ENCODE peak calls at places on chromosomes 13 and 19, in seven cellular contexts. One of them, this sample, is unnamed.

GRCh38 chr19:6065685-6066365 is 44.5 kb downstream of the RFX2 start:
- DNase-seq in fibroblast of lung: peak; percentile 77
- DNase-seq in astrocyte: peak; percentile 69
- DNase-seq in left ventricle myocardium inferior: peak; percentile 43
- DNase-seq in suprapubic skin: peak; percentile 82
- DNase-seq in neural progenitor cell: no peak
- DNase-seq in right cardiac atrium: no peak
- DNase-seq in this sample: peak; percentile 73

GRCh38 chr13:106302843-106303242 is 232.6 kb downstream of the EFNB2 start:
- DNase-seq in left ventricle myocardium inferior: no peak
- DNase-seq in fibroblast of lung: no peak
- DNase-seq in right cardiac atrium: no peak
- DNase-seq in astrocyte: no peak
- DNase-seq in neural progenitor cell: no peak
- DNase-seq in suprapubic skin: no peak
- DNase-seq in this sample: no peak

GRCh38 chr19:30226464-30227070 is 145.6 kb upstream of the ZNF536 start:
- DNase-seq in right cardiac atrium: peak; percentile 66
- DNase-seq in suprapubic skin: no peak
- DNase-seq in astrocyte: no peak
- DNase-seq in fibroblast of lung: no peak
- DNase-seq in neural progenitor cell: peak; percentile 48
- DNase-seq in left ventricle myocardium inferior: no peak
- DNase-seq in this sample: no peak

GRCh38 chr13:98475521-98475920 is 101.4 kb downstream of the STK24 start:
- DNase-seq in left ventricle myocardium inferior: no peak
- DNase-seq in suprapubic skin: no peak
- DNase-seq in astrocyte: no peak
- DNase-seq in right cardiac atrium: peak; percentile 72
- DNase-seq in fibroblast of lung: no peak
- DNase-seq in neural progenitor cell: peak; percentile 93
- DNase-seq in this sample: no peak

GRCh38 chr19:37654118-37654517 is 1.1 kb downstream of the ZFP30 start:
- DNase-seq in neural progenitor cell: no peak
- DNase-seq in right cardiac atrium: no peak
- DNase-seq in left ventricle myocardium inferior: no peak
- DNase-seq in fibroblast of lung: peak; percentile 10
- DNase-seq in astrocyte: no peak
- DNase-seq in suprapubic skin: no peak
- DNase-seq in this sample: no peak

GRCh38 chr19:39416152-39416551 is 3.7 kb downstream of the PLEKHG2 start:
- DNase-seq in astrocyte: no peak
- DNase-seq in neural progenitor cell: no peak
- DNase-seq in left ventricle myocardium inferior: no peak
- DNase-seq in fibroblast of lung: no peak
- DNase-seq in suprapubic skin: no peak
- DNase-seq in right cardiac atrium: peak; percentile 64
- DNase-seq in this sample: no peak

GRCh38 chr13:53170910-53171309 is 142.3 kb downstream of the OLFM4 start:
- DNase-seq in suprapubic skin: no peak
- DNase-seq in fibroblast of lung: no peak
- DNase-seq in astrocyte: no peak
- DNase-seq in left ventricle myocardium inferior: no peak
- DNase-seq in right cardiac atrium: no peak
- DNase-seq in neural progenitor cell: no peak
- DNase-seq in this sample: no peak

GRCh38 chr13:27556109-27556508 is 64.2 kb downstream of the LNX2 start:
- DNase-seq in neural progenitor cell: no peak
- DNase-seq in suprapubic skin: no peak
- DNase-seq in fibroblast of lung: peak; percentile 67
- DNase-seq in astrocyte: peak; percentile 50
- DNase-seq in left ventricle myocardium inferior: no peak
- DNase-seq in right cardiac atrium: peak; percentile 46
- DNase-seq in this sample: peak; percentile 50

GRCh38 chr19:5850743-5851293 is 431 bp downstream of the FUT3 start:
- DNase-seq in neural progenitor cell: no peak
- DNase-seq in left ventricle myocardium inferior: no peak
- DNase-seq in right cardiac atrium: no peak
- DNase-seq in astrocyte: peak; percentile 46
- DNase-seq in suprapubic skin: no peak
- DNase-seq in fibroblast of lung: peak; percentile 61
- DNase-seq in this sample: no peak

GRCh38 chr13:43428545-43429287 is 358.1 kb downstream of the ENOX1 start:
- DNase-seq in right cardiac atrium: no peak
- DNase-seq in left ventricle myocardium inferior: no peak
- DNase-seq in astrocyte: no peak
- DNase-seq in fibroblast of lung: no peak
- DNase-seq in neural progenitor cell: peak; percentile 40
- DNase-seq in suprapubic skin: no peak
- DNase-seq in this sample: no peak

GRCh38 chr19:51075998-51076397 is 6.7 kb downstream of the KLK14 start:
- DNase-seq in right cardiac atrium: no peak
- DNase-seq in left ventricle myocardium inferior: no peak
- DNase-seq in suprapubic skin: no peak
- DNase-seq in fibroblast of lung: no peak
- DNase-seq in neural progenitor cell: no peak
- DNase-seq in astrocyte: no peak
- DNase-seq in this sample: no peak

GRCh38 chr13:113139580-113139979 is 17.0 kb downstream of the F10 start:
- DNase-seq in astrocyte: no peak
- DNase-seq in suprapubic skin: no peak
- DNase-seq in neural progenitor cell: no peak
- DNase-seq in fibroblast of lung: no peak
- DNase-seq in left ventricle myocardium inferior: no peak
- DNase-seq in right cardiac atrium: no peak
- DNase-seq in this sample: no peak

GRCh38 chr19:30861896-30862295 is 487.3 kb downstream of the TSHZ3 start:
- DNase-seq in astrocyte: no peak
- DNase-seq in fibroblast of lung: no peak
- DNase-seq in right cardiac atrium: no peak
- DNase-seq in suprapubic skin: no peak
- DNase-seq in neural progenitor cell: no peak
- DNase-seq in left ventricle myocardium inferior: no peak
- DNase-seq in this sample: peak; percentile 23

GRCh38 chr19:46221981-46222610 is 7.4 kb upstream of the IGFL1 start:
- DNase-seq in astrocyte: peak; percentile 63
- DNase-seq in suprapubic skin: no peak
- DNase-seq in neural progenitor cell: no peak
- DNase-seq in right cardiac atrium: peak; percentile 69
- DNase-seq in fibroblast of lung: peak; percentile 73
- DNase-seq in left ventricle myocardium inferior: peak; percentile 29
- DNase-seq in this sample: peak; percentile 30

GRCh38 chr13:113508531-113509254 is 18.2 kb upstream of the DCUN1D2 start:
- DNase-seq in neural progenitor cell: no peak
- DNase-seq in left ventricle myocardium inferior: no peak
- DNase-seq in suprapubic skin: no peak
- DNase-seq in fibroblast of lung: no peak
- DNase-seq in right cardiac atrium: no peak
- DNase-seq in astrocyte: no peak
- DNase-seq in this sample: no peak

GRCh38 chr13:109756778-109757177 is 29.6 kb downstream of the IRS2 start:
- DNase-seq in left ventricle myocardium inferior: no peak
- DNase-seq in neural progenitor cell: no peak
- DNase-seq in right cardiac atrium: no peak
- DNase-seq in astrocyte: no peak
- DNase-seq in suprapubic skin: no peak
- DNase-seq in fibroblast of lung: no peak
- DNase-seq in this sample: no peak

GRCh38 chr19:45087531-45087930 is 5.4 kb upstream of the PPP1R37 start:
- DNase-seq in astrocyte: no peak
- DNase-seq in neural progenitor cell: no peak
- DNase-seq in suprapubic skin: no peak
- DNase-seq in right cardiac atrium: no peak
- DNase-seq in left ventricle myocardium inferior: no peak
- DNase-seq in fibroblast of lung: no peak
- DNase-seq in this sample: no peak

GRCh38 chr13:27923794-27924528 is 4.2 kb downstream of the PDX1 start:
- DNase-seq in astrocyte: no peak
- DNase-seq in right cardiac atrium: no peak
- DNase-seq in neural progenitor cell: peak; percentile 62
- DNase-seq in suprapubic skin: no peak
- DNase-seq in left ventricle myocardium inferior: no peak
- DNase-seq in fibroblast of lung: no peak
- DNase-seq in this sample: no peak

GRCh38 chr19:49491030-49491803 is 3.8 kb downstream of the RPL13A start:
- DNase-seq in neural progenitor cell: peak; percentile 1
- DNase-seq in astrocyte: no peak
- DNase-seq in right cardiac atrium: no peak
- DNase-seq in suprapubic skin: no peak
- DNase-seq in left ventricle myocardium inferior: no peak
- DNase-seq in fibroblast of lung: no peak
- DNase-seq in this sample: no peak
- H3K4me1 ChIP-seq in neural progenitor cell: peaks cover 9% of the 10 kb centered on the region
- H3K4me1 ChIP-seq in astrocyte: peaks cover 14% of the 10 kb centered on the region
- H3K4me1 ChIP-seq in right cardiac atrium: peaks cover 6% of the 10 kb centered on the region
- H3K4me1 ChIP-seq in suprapubic skin: peaks cover 36% of the 10 kb centered on the region
- H3K4me1 ChIP-seq in left ventricle myocardium inferior: peaks cover 47% of the 10 kb centered on the region
- H3K4me1 ChIP-seq in fibroblast of lung: peaks cover 10% of the 10 kb centered on the region
- H3K4me1 ChIP-seq in this sample: peaks cover 30% of the 10 kb centered on the region

GRCh38 chr19:1214862-1215731 is 9.5 kb downstream of the STK11 start:
- DNase-seq in right cardiac atrium: peak; percentile 88
- DNase-seq in suprapubic skin: no peak
- DNase-seq in fibroblast of lung: peak; percentile 52
- DNase-seq in neural progenitor cell: no peak
- DNase-seq in left ventricle myocardium inferior: peak; percentile 77
- DNase-seq in astrocyte: no peak
- DNase-seq in this sample: peak; percentile 78

GRCh38 chr19:1213391-1214286 is 8.1 kb downstream of the STK11 start:
- DNase-seq in fibroblast of lung: peak; percentile 78
- DNase-seq in neural progenitor cell: no peak
- DNase-seq in astrocyte: peak; percentile 67
- DNase-seq in left ventricle myocardium inferior: peak; percentile 60
- DNase-seq in right cardiac atrium: peak; percentile 92
- DNase-seq in suprapubic skin: no peak
- DNase-seq in this sample: peak; percentile 91

GRCh38 chr19:1214299-1214861 is 8.8 kb downstream of the STK11 start:
- DNase-seq in right cardiac atrium: no peak
- DNase-seq in fibroblast of lung: no peak
- DNase-seq in left ventricle myocardium inferior: no peak
- DNase-seq in neural progenitor cell: no peak
- DNase-seq in suprapubic skin: no peak
- DNase-seq in astrocyte: no peak
- DNase-seq in this sample: no peak

GRCh38 chr19:1210227-1210538 is 4.6 kb downstream of the STK11 start:
- DNase-seq in right cardiac atrium: peak; percentile 49
- DNase-seq in fibroblast of lung: peak; percentile 37
- DNase-seq in left ventricle myocardium inferior: no peak
- DNase-seq in suprapubic skin: no peak
- DNase-seq in astrocyte: no peak
- DNase-seq in neural progenitor cell: no peak
- DNase-seq in this sample: no peak

DNA sequence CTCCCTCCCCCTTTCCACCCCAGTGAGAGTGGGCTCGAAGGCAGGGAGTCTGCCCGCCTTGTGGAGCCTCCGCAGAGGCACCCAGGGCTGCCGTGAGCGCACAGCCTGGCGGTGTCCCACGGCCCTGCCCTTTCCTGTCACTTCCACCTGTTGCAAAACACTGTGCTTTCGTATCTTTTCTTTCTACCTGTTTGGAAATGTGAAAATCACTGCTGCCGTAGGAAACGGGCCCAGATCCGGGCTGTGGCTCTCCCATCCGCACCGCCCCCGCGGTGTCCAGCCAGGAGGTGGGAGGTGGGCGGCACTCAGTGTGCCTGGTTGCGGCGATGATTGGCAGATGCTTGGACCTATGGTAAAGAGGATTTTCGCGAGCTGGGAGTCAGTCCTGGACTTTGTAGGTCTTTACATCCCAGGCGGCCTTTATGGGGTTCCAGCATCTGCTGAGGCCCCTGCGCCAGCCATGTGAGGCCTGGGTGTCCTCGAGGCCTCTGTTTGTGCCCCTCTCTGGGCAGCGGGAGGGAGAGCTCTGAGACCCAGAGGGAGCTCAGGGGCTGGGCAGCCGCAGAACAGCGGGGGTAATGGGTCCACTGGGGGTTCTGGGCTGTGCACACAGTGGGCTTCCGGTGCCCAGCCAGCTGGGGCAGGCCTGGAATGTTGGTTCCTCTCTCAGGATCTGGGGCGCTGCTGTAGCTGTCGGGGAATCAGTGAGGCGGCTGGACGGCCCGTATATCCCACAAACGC is 6.1 kb downstream of the STK11 start:
- DNase-seq in right cardiac atrium: peak; percentile 75
- DNase-seq in astrocyte: peak; percentile 42
- DNase-seq in neural progenitor cell: peak; percentile 64
- DNase-seq in suprapubic skin: no peak
- DNase-seq in left ventricle myocardium inferior: no peak
- DNase-seq in fibroblast of lung: peak; percentile 59
- DNase-seq in this sample: no peak
- H3K4me1 ChIP-seq in right cardiac atrium: peaks cover 28% of the 10 kb centered on the region
- H3K4me1 ChIP-seq in astrocyte: peaks cover 54% of the 10 kb centered on the region
- H3K4me1 ChIP-seq in neural progenitor cell: peaks cover 19% of the 10 kb centered on the region
- H3K4me1 ChIP-seq in suprapubic skin: peaks cover 93% of the 10 kb centered on the region
- H3K4me1 ChIP-seq in left ventricle myocardium inferior: peaks cover 100% of the 10 kb centered on the region
- H3K4me1 ChIP-seq in fibroblast of lung: peaks cover 28% of the 10 kb centered on the region
- H3K4me1 ChIP-seq in this sample: peaks cover 82% of the 10 kb centered on the region

GRCh38 chr19:2059422-2060201 is 8.6 kb upstream of the MKNK2 start:
- DNase-seq in right cardiac atrium: peak; percentile 81
- DNase-seq in suprapubic skin: no peak
- DNase-seq in left ventricle myocardium inferior: no peak
- DNase-seq in fibroblast of lung: peak; percentile 73
- DNase-seq in astrocyte: peak; percentile 56
- DNase-seq in neural progenitor cell: peak; percentile 70
- DNase-seq in this sample: peak; percentile 93

GRCh38 chr19:2055871-2056809 is 5.1 kb upstream of the MKNK2 start:
- DNase-seq in left ventricle myocardium inferior: peak; percentile 71
- DNase-seq in right cardiac atrium: peak; percentile 82
- DNase-seq in astrocyte: peak; percentile 63
- DNase-seq in fibroblast of lung: peak; percentile 74
- DNase-seq in neural progenitor cell: no peak
- DNase-seq in suprapubic skin: no peak
- DNase-seq in this sample: peak; percentile 67

GRCh38 chr19:2056810-2057192 is 5.8 kb upstream of the MKNK2 start:
- DNase-seq in neural progenitor cell: no peak
- DNase-seq in astrocyte: no peak
- DNase-seq in suprapubic skin: no peak
- DNase-seq in right cardiac atrium: peak; percentile 76
- DNase-seq in fibroblast of lung: no peak
- DNase-seq in left ventricle myocardium inferior: no peak
- DNase-seq in this sample: no peak

GRCh38 chr19:2058570-2059421 is 7.8 kb upstream of the MKNK2 start:
- DNase-seq in neural progenitor cell: no peak
- DNase-seq in suprapubic skin: no peak
- DNase-seq in right cardiac atrium: no peak
- DNase-seq in left ventricle myocardium inferior: no peak
- DNase-seq in fibroblast of lung: no peak
- DNase-seq in astrocyte: no peak
- DNase-seq in this sample: no peak

GRCh38 chr19:2057484-2058469 is 6.7 kb upstream of the MKNK2 start:
- DNase-seq in neural progenitor cell: no peak
- DNase-seq in fibroblast of lung: no peak
- DNase-seq in astrocyte: no peak
- DNase-seq in suprapubic skin: no peak
- DNase-seq in right cardiac atrium: peak; percentile 64
- DNase-seq in left ventricle myocardium inferior: no peak
- DNase-seq in this sample: no peak
- H3K4me1 ChIP-seq in neural progenitor cell: peaks cover 33% of the 10 kb centered on the region
- H3K4me1 ChIP-seq in fibroblast of lung: peaks cover 31% of the 10 kb centered on the region
- H3K4me1 ChIP-seq in astrocyte: peaks cover 37% of the 10 kb centered on the region
- H3K4me1 ChIP-seq in suprapubic skin: peaks cover 93% of the 10 kb centered on the region
- H3K4me1 ChIP-seq in right cardiac atrium: peaks cover 10% of the 10 kb centered on the region
- H3K4me1 ChIP-seq in left ventricle myocardium inferior: peaks cover 89% of the 10 kb centered on the region
- H3K4me1 ChIP-seq in this sample: peaks cover 34% of the 10 kb centered on the region

GRCh38 chr19:19517235-19517619 is 1.2 kb downstream of the NDUFA13 start:
- DNase-seq in astrocyte: no peak
- DNase-seq in neural progenitor cell: no peak
- DNase-seq in left ventricle myocardium inferior: no peak
- DNase-seq in right cardiac atrium: no peak
- DNase-seq in fibroblast of lung: no peak
- DNase-seq in suprapubic skin: no peak
- DNase-seq in this sample: no peak
- H3K4me1 ChIP-seq in astrocyte: peaks cover 5% of the 10 kb centered on the region
- H3K4me1 ChIP-seq in neural progenitor cell: no peaks in the 10 kb centered on the region
- H3K4me1 ChIP-seq in left ventricle myocardium inferior: peaks cover 63% of the 10 kb centered on the region
- H3K4me1 ChIP-seq in right cardiac atrium: peaks cover 1% of the 10 kb centered on the region
- H3K4me1 ChIP-seq in fibroblast of lung: no peaks in the 10 kb centered on the region
- H3K4me1 ChIP-seq in suprapubic skin: peaks cover 34% of the 10 kb centered on the region
- H3K4me1 ChIP-seq in this sample: peaks cover 15% of the 10 kb centered on the region

This sample was measured in tibial artery.